ENCODE peak calls at places on chromosomes 1 and 21, in eight cellular contexts. E is pons; N is nucleus accumbens; K is GF-D8; B is aorta; P is GM19239; Q is effector memory CD4-positive, alpha-beta T cell; S is GM13976. T is an unnamed sample.

GRCh38 chr1:43143441-43143888 is 28.6 kb downstream of the EBNA1BP2 start:
- DNase-seq in N (no peak), P (no peak), Q (no peak), S (no peak), K (no peak), E (no peak), B (no peak), T (no peak)

GRCh38 chr1:178538192-178538916 is 25.4 kb downstream of the TEX35 start:
- DNase-seq in B (peak; percentile 61), E (no peak), N (no peak), Q (no peak), K (no peak), S (no peak), P (no peak), T (peak; percentile 25)

GRCh38 chr1:48978413-48978812 is 201.7 kb upstream of the BEND5 start:
- DNase-seq in E (no peak), K (no peak), N (no peak), B (no peak), Q (no peak), P (no peak), S (no peak), T (no peak)

GRCh38 chr21:41848971-41849580 is 30.1 kb downstream of the PRDM15 start:
- DNase-seq in K (no peak), S (no peak), N (no peak), B (peak; percentile 22), Q (no peak), E (no peak), P (no peak), T (no peak)

GRCh38 chr1:56526571-56527174 is 52.7 kb downstream of the PLPP3 start:
- DNase-seq in B (no peak), E (no peak), S (no peak), N (no peak), Q (no peak), P (peak; percentile 25), K (no peak), T (peak; percentile 81)

GRCh38 chr1:235077571-235078479 is 50.8 kb downstream of the TOMM20 start:
- DNase-seq in N (no peak), Q (no peak), B (no peak), S (peak; percentile 65), K (no peak), P (no peak), E (no peak), T (peak; percentile 86)

GRCh38 chr21:32306021-32306780 is 7.5 kb downstream of the MRAP start:
- DNase-seq in K (no peak), Q (no peak), S (no peak), E (peak; percentile 97), N (peak; percentile 69), B (no peak), P (no peak), T (no peak)

GRCh38 chr1:1858382-1859086 is 32.4 kb downstream of the GNB1 start:
- DNase-seq in Q (peak; percentile 41), N (no peak), P (no peak), E (peak; percentile 81), S (peak; percentile 22), K (no peak), B (peak; percentile 78), T (peak; percentile 44)

GRCh38 chr1:222877854-222878253 is 63.0 kb downstream of the DISP1 start:
- DNase-seq in S (no peak), P (no peak), Q (no peak), K (no peak), B (no peak), N (no peak), E (peak; percentile 23), T (no peak)

T was measured in renal cortical epithelial cell.